ENCODE peak calls at places on chromosomes 3 and 15, in six cellular contexts. D is HCT116, J is GM12878, A is K562, R is H1, T is HepG2. I is an unnamed sample.

GRCh38 chr15:73900129-73900712 is 26.0 kb upstream of the LOXL1 start:
- DNase-seq in D (no peak), J (no peak), A (no peak), R (no peak), T (no peak), I (no peak)

GRCh38 chr3:177169936-177170722 is 27.2 kb downstream of the TBL1XR1 start:
- DNase-seq in D (no peak), J (no peak), A (no peak), R (no peak), T (no peak), I (no peak)

GRCh38 chr3:39808467-39809180 is 785 bp upstream of the MYRIP start:
- DNase-seq in D (no peak), J (no peak), A (no peak), R (no peak), T (peak), I (no peak)

GRCh38 chr3:5197470-5198312 is 10.2 kb downstream of the EDEM1 start:
- DNase-seq in D (no peak), J (peak), A (no peak), R (no peak), T (no peak), I (no peak)

GRCh38 chr3:39752019-39752637 is 57.3 kb upstream of the MYRIP start:
- DNase-seq in D (no peak), J (no peak), A (no peak), R (no peak), T (no peak), I (no peak)

GRCh38 chr3:192879346-192880031 is 38.2 kb downstream of the MB21D2 start:
- DNase-seq in D (peak), J (no peak), A (no peak), R (peak), T (peak), I (peak)

GRCh38 chr3:13519392-13519791 is 29.5 kb upstream of the FBLN2 start:
- DNase-seq in D (no peak), J (no peak), A (peak), R (no peak), T (no peak), I (no peak)

GRCh38 chr15:80228959-80229610 is 22.9 kb downstream of the CTXND1 start:
- DNase-seq in D (no peak), J (no peak), A (no peak), R (no peak), T (no peak), I (no peak)

GRCh38 chr3:185539934-185540333 is 12.5 kb downstream of the LIPH start:
- DNase-seq in D (no peak), J (no peak), A (no peak), R (no peak), T (no peak), I (no peak)

GRCh38 chr15:59976480-59976879 is 27.6 kb upstream of the FOXB1 start:
- DNase-seq in D (no peak), J (peak), A (no peak), R (no peak), T (no peak), I (no peak)

GRCh38 chr3:49841126-49841525 is 15.2 kb downstream of the TRAIP start:
- DNase-seq in D (peak), J (no peak), A (peak), R (peak), T (no peak), I (peak)

GRCh38 chr15:55108858-55109518 is 87.8 kb downstream of the RSL24D1 start:
- DNase-seq in D (peak), J (peak), A (peak), R (peak), T (peak), I (peak)

GRCh38 chr15:62874933-62875625 is 167.5 kb upstream of the TPM1 start:
- DNase-seq in D (no peak), J (no peak), A (no peak), R (no peak), T (no peak), I (no peak)

GRCh38 chr3:4995500-4996053 is 16.3 kb downstream of the BHLHE40 start:
- DNase-seq in D (peak), J (no peak), A (no peak), R (no peak), T (no peak), I (no peak)

GRCh38 chr3:16086690-16087089 is 87.8 kb upstream of the GALNT15 start:
- DNase-seq in D (no peak), J (no peak), A (no peak), R (no peak), T (no peak), I (no peak)

GRCh38 chr3:146390967-146391366 is 78.4 kb downstream of the PLSCR2 start:
- DNase-seq in D (no peak), J (no peak), A (no peak), R (no peak), T (no peak), I (no peak)

GRCh38 chr3:194095464-194095863 is 40.5 kb upstream of the HES1 start:
- DNase-seq in D (no peak), J (no peak), A (no peak), R (no peak), T (peak), I (no peak)

GRCh38 chr15:96435841-96436240 is 105.3 kb downstream of the NR2F2 start:
- DNase-seq in D (no peak), J (no peak), A (no peak), R (no peak), T (no peak), I (no peak)

GRCh38 chr15:74603026-74603788 is 12.4 kb upstream of the CLK3 start:
- DNase-seq in D (no peak), J (no peak), A (no peak), R (no peak), T (no peak), I (no peak)

GRCh38 chr15:52136471-52136993 is 24.0 kb upstream of the BCL2L10 start:
- DNase-seq in D (no peak), J (no peak), A (no peak), R (no peak), T (no peak), I (no peak)

GRCh38 chr15:45428491-45428890 is 50.1 kb upstream of the GATM start:
- DNase-seq in D (no peak), J (no peak), A (no peak), R (no peak), T (no peak), I (no peak)

GRCh38 chr15:97009036-97009555 is 678.6 kb downstream of the NR2F2 start:
- DNase-seq in D (no peak), J (no peak), A (no peak), R (no peak), T (no peak), I (no peak)

GRCh38 chr15:78388865-78389264 is 48.7 kb downstream of the CRABP1 start:
- DNase-seq in D (no peak), J (no peak), A (no peak), R (no peak), T (no peak), I (no peak)

GRCh38 chr15:94080416-94080815 is 150.9 kb upstream of the MCTP2 start:
- DNase-seq in D (no peak), J (no peak), A (no peak), R (no peak), T (no peak), I (peak)

GRCh38 chr3:16686679-16687078 is 81.5 kb upstream of the DAZL start:
- DNase-seq in D (no peak), J (no peak), A (no peak), R (no peak), T (no peak), I (no peak)

DNA sequence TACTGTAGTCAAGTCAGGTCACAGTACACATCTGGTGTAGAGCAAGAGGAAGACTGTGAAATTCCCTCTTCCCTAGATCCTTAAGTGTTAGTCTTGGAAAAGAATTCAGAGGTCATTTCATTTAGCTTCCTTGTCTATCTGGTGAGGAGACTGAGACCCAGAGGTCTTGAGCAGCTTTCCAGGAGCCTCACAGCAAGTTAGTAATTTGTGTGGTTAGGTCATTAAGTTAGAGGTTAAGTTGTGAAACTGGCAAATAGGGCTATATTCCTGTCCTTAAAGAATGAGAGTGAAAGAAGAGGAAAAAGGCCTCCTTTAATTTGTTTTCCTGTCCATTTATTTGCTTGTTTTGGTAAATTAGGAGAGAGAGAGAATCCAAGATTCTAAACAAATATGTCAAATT is 9.0 kb downstream of the PODXL2 start:
- DNase-seq in D (no peak), J (no peak), A (no peak), R (no peak), T (no peak), I (no peak)
- TF ChIP-seq ZNF274 in D (no peak), J (no peak), A (no peak), R (no peak), T (no peak), I (no peak)

GRCh38 chr3:48112813-48113212 is 75.4 kb downstream of the CDC25A start:
- DNase-seq in D (no peak), J (no peak), A (no peak), R (no peak), T (no peak), I (no peak)

GRCh38 chr3:48110463-48110862 is 77.8 kb downstream of the CDC25A start:
- DNase-seq in D (no peak), J (no peak), A (no peak), R (no peak), T (no peak), I (no peak)

GRCh38 chr3:48107227-48107626 is 81.0 kb downstream of the CDC25A start:
- DNase-seq in D (no peak), J (no peak), A (no peak), R (no peak), T (no peak), I (no peak)
- H3K4me3 ChIP-seq in D (no peak), J (no peak), A (no peak), R (no peak), T (no peak), I (no peak)

DNA sequence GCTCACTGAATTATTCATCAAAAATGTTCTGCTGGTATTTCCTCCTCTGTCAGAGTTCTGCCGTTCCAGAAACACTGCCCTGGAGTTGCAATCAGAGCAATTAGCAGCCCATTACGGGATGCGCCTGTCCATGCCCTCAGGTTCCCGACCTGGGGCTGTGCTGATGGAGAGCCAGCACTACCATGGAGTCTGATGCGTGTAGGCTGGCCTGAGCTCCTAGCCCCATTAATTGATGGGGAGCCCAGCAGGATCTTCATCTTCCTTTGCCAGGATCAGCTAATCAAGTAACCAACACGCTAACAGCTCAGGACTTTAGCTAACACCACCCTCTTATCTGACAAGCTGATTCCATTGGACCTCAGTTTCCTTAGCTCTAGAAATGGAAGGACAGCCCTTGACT is 164.2 kb downstream of the ABHD5 start:
- DNase-seq in D (no peak), J (no peak), A (no peak), R (no peak), T (no peak), I (no peak)
- H3K9ac ChIP-seq in D (no peak), J (no peak), A (no peak), R (no peak), T (no peak), I (no peak)

GRCh38 chr3:6250167-6250566 is 610.7 kb upstream of the GRM7 start:
- DNase-seq in D (no peak), J (no peak), A (no peak), R (no peak), T (no peak), I (no peak)
- TF ChIP-seq ZNF274 in D (no peak), J (no peak), A (no peak), R (no peak), T (no peak), I (no peak)

GRCh38 chr3:7610634-7611033 is 749.7 kb downstream of the GRM7 start:
- DNase-seq in D (no peak), J (no peak), A (no peak), R (no peak), T (no peak), I (no peak)
- H3K4me3 ChIP-seq in D (no peak), J (no peak), A (no peak), R (no peak), T (no peak), I (no peak)

DNA sequence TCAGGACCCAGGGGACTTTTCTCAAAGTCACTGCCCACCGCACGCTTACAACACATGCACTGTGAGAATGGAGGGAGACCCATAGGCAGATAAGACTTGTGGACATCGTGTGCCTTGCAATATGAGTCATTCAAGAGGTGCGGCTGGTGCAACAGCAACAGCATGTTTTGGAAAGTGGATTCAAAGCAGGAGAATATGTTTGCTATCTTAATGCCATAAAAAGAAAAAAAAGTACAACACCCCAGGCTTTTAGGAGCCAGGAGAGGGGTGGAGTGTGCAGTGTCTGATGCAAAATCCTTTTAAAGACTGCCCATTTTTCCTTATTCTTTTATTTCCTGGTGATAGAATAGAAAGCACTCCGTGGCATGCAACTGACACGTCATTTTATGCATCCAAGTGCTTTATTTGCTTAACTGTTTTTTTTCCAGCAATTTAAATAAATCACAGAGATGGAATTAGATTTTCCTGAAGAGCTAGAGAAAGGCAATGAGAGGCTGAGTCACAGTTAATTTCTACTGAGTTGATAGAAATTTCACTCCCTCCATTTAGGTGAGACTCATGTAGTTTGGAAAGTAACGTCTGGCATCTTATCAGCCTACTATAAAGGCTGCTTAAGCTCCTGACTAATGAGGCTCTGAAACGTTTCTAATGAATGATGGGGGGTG is 96.3 kb downstream of the NSUN3 start:
- DNase-seq in D (no peak), J (no peak), A (no peak), R (no peak), T (peak), I (no peak)
- H3K9ac ChIP-seq in D (no peak), J (no peak), A (no peak), R (no peak), T (no peak), I (no peak)

DNA sequence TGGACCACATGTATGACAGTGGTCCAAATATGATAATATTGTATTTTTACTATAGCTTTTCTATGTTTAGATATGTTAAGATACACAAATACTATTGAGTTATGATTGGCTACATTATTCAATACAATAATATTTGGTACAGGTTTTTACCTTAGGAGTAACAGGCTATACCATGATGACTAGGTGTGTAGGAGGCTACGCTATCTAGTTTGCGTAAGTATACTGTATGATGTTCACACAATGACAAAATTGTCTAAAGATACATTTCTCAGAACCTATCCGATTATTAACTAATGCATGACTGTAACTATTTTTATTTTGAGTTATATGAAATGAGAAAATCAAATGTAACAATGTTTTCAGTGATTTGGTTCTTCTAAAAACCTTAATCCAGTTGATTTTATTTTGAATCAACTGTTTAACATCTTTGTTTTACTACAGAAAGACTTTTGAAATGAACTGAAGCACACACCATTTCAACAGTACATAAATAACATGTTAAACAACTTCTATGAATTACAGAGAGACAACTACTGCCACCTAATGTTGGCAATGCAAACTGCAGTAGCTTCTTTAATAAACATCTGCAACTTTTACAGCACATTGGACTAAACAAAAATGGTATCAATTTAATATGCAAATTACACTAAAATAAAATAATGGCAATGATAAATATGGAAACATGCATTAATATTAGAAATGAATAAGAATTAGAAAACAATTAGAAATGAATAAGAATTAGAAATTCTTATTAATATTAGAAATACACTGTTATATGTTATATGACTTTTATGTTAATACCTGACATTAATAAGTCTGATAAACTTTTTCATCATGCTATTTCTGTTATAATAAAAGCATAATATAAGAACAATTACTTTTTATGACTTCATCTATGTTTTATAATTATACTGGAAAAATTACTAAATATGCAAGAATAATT is 255.7 kb downstream of the MBNL1 start:
- DNase-seq in D (peak), J (no peak), A (no peak), R (no peak), T (peak), I (peak)
- TF ChIP-seq ZNF274 in D (no peak), J (no peak), A (no peak), R (no peak), T (no peak), I (no peak)

DNA sequence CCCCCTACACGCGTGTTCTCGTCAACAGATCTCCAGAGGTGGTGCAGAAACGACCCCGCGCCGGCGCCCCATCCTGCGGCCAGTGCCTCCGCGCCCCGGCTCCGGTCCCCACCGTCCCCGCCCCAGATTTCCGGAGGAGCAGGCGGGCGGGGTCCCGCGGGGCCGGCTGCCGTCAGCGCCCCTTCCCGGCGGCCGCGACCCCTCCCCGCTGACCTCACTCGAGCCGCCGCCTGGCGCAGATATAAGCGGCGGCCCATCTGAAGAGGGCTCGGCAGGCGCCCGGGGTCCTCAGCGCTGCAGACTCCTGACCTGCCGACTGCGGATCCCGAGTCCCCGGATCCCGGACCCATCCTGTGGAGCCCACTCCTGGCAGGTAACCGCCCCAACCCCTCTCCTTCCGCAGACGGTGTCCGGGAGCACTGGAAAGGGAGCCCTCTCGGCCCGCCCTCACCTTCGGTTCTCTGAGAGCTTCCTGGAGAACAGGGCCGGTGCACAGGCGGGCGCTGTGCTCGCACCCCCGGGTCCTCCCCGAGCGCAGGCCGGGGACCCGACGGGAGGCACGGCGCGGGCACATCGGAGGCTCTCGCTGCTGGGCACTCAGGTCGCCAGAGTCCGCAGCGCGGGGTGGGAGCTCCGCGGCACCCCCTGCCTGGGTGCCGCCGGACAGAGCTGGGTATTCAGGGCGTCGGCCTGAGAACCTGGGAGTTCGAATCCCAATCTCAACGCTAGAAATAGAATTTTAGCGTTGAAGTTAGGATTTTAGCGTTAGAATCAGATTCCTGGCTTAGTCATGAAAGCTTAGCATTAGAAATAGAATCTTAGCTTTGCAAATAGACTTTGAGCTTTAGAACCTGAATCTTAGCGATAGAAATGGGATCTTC is at the start of gene TRH:
- DNase-seq in D (no peak), J (no peak), A (no peak), R (no peak), T (no peak), I (no peak)
- H3K4me3 ChIP-seq in D (no peak), J (no peak), A (no peak), R (peak), T (no peak), I (peak)

GRCh38 chr3:129078510-129078909 is 17.9 kb downstream of the GP9 start:
- DNase-seq in D (no peak), J (no peak), A (no peak), R (no peak), T (no peak), I (no peak)
- H3K9ac ChIP-seq in D (no peak), J (no peak), A (no peak), R (no peak), T (no peak), I (no peak)

I was measured in NT2/D1.